ENCODE peak calls at places on chromosomes 1 and 21, in four cellular contexts. One of them, this sample, is unnamed.

GRCh38 chr1:3672231-3672970 is 20.1 kb downstream of the TP73 start:
- DNase-seq in epithelial cell of esophagus: no peak
- DNase-seq in IMR-90: no peak
- DNase-seq in upper lobe of right lung: peak
- DNase-seq in this sample: no peak

GRCh38 chr1:117537291-117537920 is 68.4 kb upstream of the TENT5C start:
- DNase-seq in epithelial cell of esophagus: peak
- DNase-seq in IMR-90: no peak
- DNase-seq in upper lobe of right lung: peak
- DNase-seq in this sample: no peak

GRCh38 chr1:47703981-47704596 is 266.2 kb downstream of the FOXD2 start:
- DNase-seq in epithelial cell of esophagus: peak
- DNase-seq in IMR-90: peak
- DNase-seq in upper lobe of right lung: no peak
- DNase-seq in this sample: peak

GRCh38 chr1:84936116-84936810 is 43.3 kb upstream of the LPAR3 start:
- DNase-seq in epithelial cell of esophagus: peak
- DNase-seq in IMR-90: peak
- DNase-seq in upper lobe of right lung: no peak
- DNase-seq in this sample: peak

GRCh38 chr1:245154429-245155185 is at the start of gene KIF26B:
- DNase-seq in epithelial cell of esophagus: peak
- DNase-seq in IMR-90: peak
- DNase-seq in upper lobe of right lung: peak
- DNase-seq in this sample: peak

GRCh38 chr1:112687785-112688496 is 13.5 kb downstream of the MOV10 start:
- DNase-seq in epithelial cell of esophagus: no peak
- DNase-seq in IMR-90: no peak
- DNase-seq in upper lobe of right lung: no peak
- DNase-seq in this sample: no peak

GRCh38 chr21:37176716-37177115 is 90.4 kb downstream of the VPS26C start:
- DNase-seq in epithelial cell of esophagus: peak
- DNase-seq in IMR-90: no peak
- DNase-seq in upper lobe of right lung: no peak
- DNase-seq in this sample: no peak

GRCh38 chr1:63537940-63538339 is 14.6 kb downstream of the EFCAB7 start:
- DNase-seq in epithelial cell of esophagus: peak
- DNase-seq in IMR-90: peak
- DNase-seq in upper lobe of right lung: no peak
- DNase-seq in this sample: peak

GRCh38 chr1:206578959-206579358 is 33.3 kb downstream of the EIF2D start:
- DNase-seq in epithelial cell of esophagus: no peak
- DNase-seq in IMR-90: no peak
- DNase-seq in upper lobe of right lung: no peak
- DNase-seq in this sample: no peak

GRCh38 chr1:230303069-230303468 is 123.1 kb downstream of the PGBD5 start:
- DNase-seq in epithelial cell of esophagus: no peak
- DNase-seq in IMR-90: no peak
- DNase-seq in upper lobe of right lung: no peak
- DNase-seq in this sample: no peak

GRCh38 chr1:212721388-212722247 is 22.0 kb upstream of the BATF3 start:
- DNase-seq in epithelial cell of esophagus: peak
- DNase-seq in IMR-90: peak
- DNase-seq in upper lobe of right lung: no peak
- DNase-seq in this sample: peak

GRCh38 chr21:42426424-42426823 is 22.7 kb downstream of the UBASH3A start:
- DNase-seq in epithelial cell of esophagus: no peak
- DNase-seq in IMR-90: no peak
- DNase-seq in upper lobe of right lung: no peak
- DNase-seq in this sample: no peak

GRCh38 chr1:89143484-89143883 is 17.6 kb upstream of the GBP2 start:
- DNase-seq in epithelial cell of esophagus: no peak
- DNase-seq in IMR-90: no peak
- DNase-seq in upper lobe of right lung: no peak
- DNase-seq in this sample: no peak

GRCh38 chr1:58971629-58972140 is 187.8 kb upstream of the JUN start:
- DNase-seq in epithelial cell of esophagus: peak
- DNase-seq in IMR-90: peak
- DNase-seq in upper lobe of right lung: no peak
- DNase-seq in this sample: peak

GRCh38 chr1:24793762-24794161 is 48.5 kb downstream of the CLIC4 start:
- DNase-seq in epithelial cell of esophagus: no peak
- DNase-seq in IMR-90: peak
- DNase-seq in upper lobe of right lung: no peak
- DNase-seq in this sample: peak

GRCh38 chr1:9315411-9316079 is 22.9 kb downstream of the SPSB1 start:
- DNase-seq in epithelial cell of esophagus: peak
- DNase-seq in IMR-90: peak
- DNase-seq in upper lobe of right lung: no peak
- DNase-seq in this sample: peak

GRCh38 chr1:3898475-3898735 is 1.7 kb downstream of the C1orf174 start:
- DNase-seq in epithelial cell of esophagus: no peak
- DNase-seq in IMR-90: no peak
- DNase-seq in upper lobe of right lung: no peak
- DNase-seq in this sample: no peak

GRCh38 chr21:45510466-45510955 is 31.7 kb downstream of the SLC19A1 start:
- DNase-seq in epithelial cell of esophagus: no peak
- DNase-seq in IMR-90: no peak
- DNase-seq in upper lobe of right lung: peak
- DNase-seq in this sample: no peak

GRCh38 chr1:244219802-244220201 is 168.7 kb downstream of the ZBTB18 start:
- DNase-seq in epithelial cell of esophagus: no peak
- DNase-seq in IMR-90: no peak
- DNase-seq in upper lobe of right lung: no peak
- DNase-seq in this sample: no peak

GRCh38 chr1:93576346-93576745 is 105.3 kb downstream of the BCAR3 start:
- DNase-seq in epithelial cell of esophagus: no peak
- DNase-seq in IMR-90: no peak
- DNase-seq in upper lobe of right lung: no peak
- DNase-seq in this sample: no peak

GRCh38 chr21:27505516-27505915 is 538.6 kb upstream of the ADAMTS5 start:
- DNase-seq in epithelial cell of esophagus: no peak
- DNase-seq in IMR-90: peak
- DNase-seq in upper lobe of right lung: no peak
- DNase-seq in this sample: peak

GRCh38 chr1:205965039-205965630 is 21.9 kb upstream of the SLC26A9 start:
- DNase-seq in epithelial cell of esophagus: no peak
- DNase-seq in IMR-90: no peak
- DNase-seq in upper lobe of right lung: peak
- DNase-seq in this sample: no peak

GRCh38 chr21:33401617-33401967 is 1.6 kb upstream of the IFNGR2 start:
- DNase-seq in epithelial cell of esophagus: no peak
- DNase-seq in IMR-90: no peak
- DNase-seq in upper lobe of right lung: no peak
- DNase-seq in this sample: no peak

GRCh38 chr1:207284209-207284892 is 37.1 kb upstream of the CD55 start:
- DNase-seq in epithelial cell of esophagus: no peak
- DNase-seq in IMR-90: peak
- DNase-seq in upper lobe of right lung: no peak
- DNase-seq in this sample: peak

GRCh38 chr1:23384312-23385058 is 14.8 kb upstream of the ZNF436 start:
- DNase-seq in epithelial cell of esophagus: peak
- DNase-seq in IMR-90: peak
- DNase-seq in upper lobe of right lung: no peak
- DNase-seq in this sample: peak

GRCh38 chr1:203722925-203723324 is 42.1 kb upstream of the LAX1 start:
- DNase-seq in epithelial cell of esophagus: no peak
- DNase-seq in IMR-90: no peak
- DNase-seq in upper lobe of right lung: no peak
- DNase-seq in this sample: no peak

GRCh38 chr1:17768651-17769241 is 13.6 kb downstream of the ACTL8 start:
- DNase-seq in epithelial cell of esophagus: no peak
- DNase-seq in IMR-90: peak
- DNase-seq in upper lobe of right lung: no peak
- DNase-seq in this sample: peak

GRCh38 chr1:12438349-12438924 is 179.6 kb downstream of the DHRS3 start:
- DNase-seq in epithelial cell of esophagus: peak
- DNase-seq in IMR-90: no peak
- DNase-seq in upper lobe of right lung: no peak
- DNase-seq in this sample: no peak

GRCh38 chr1:165224504-165224903 is 132.0 kb downstream of the LMX1A start:
- DNase-seq in epithelial cell of esophagus: no peak
- DNase-seq in IMR-90: no peak
- DNase-seq in upper lobe of right lung: no peak
- DNase-seq in this sample: no peak

GRCh38 chr1:201678264-201679101 is 139.6 kb downstream of the NAV1 start:
- DNase-seq in epithelial cell of esophagus: no peak
- DNase-seq in IMR-90: peak
- DNase-seq in upper lobe of right lung: no peak
- DNase-seq in this sample: peak

GRCh38 chr1:205812271-205812877 is 624 bp downstream of the SLC41A1 start:
- DNase-seq in epithelial cell of esophagus: no peak
- DNase-seq in IMR-90: peak
- DNase-seq in upper lobe of right lung: no peak
- DNase-seq in this sample: peak

GRCh38 chr21:45220106-45220505 is 67.6 kb downstream of the POFUT2 start:
- DNase-seq in epithelial cell of esophagus: peak
- DNase-seq in IMR-90: peak
- DNase-seq in upper lobe of right lung: peak
- DNase-seq in this sample: peak

GRCh38 chr1:99700020-99700419 is 54.1 kb downstream of the PALMD start:
- DNase-seq in epithelial cell of esophagus: no peak
- DNase-seq in IMR-90: no peak
- DNase-seq in upper lobe of right lung: no peak
- DNase-seq in this sample: no peak

GRCh38 chr1:193256019-193256418 is 69.6 kb upstream of the B3GALT2 start:
- DNase-seq in epithelial cell of esophagus: no peak
- DNase-seq in IMR-90: no peak
- DNase-seq in upper lobe of right lung: no peak
- DNase-seq in this sample: no peak

GRCh38 chr21:37566790-37567725 is 200.5 kb downstream of the DYRK1A start:
- DNase-seq in epithelial cell of esophagus: no peak
- DNase-seq in IMR-90: no peak
- DNase-seq in upper lobe of right lung: no peak
- DNase-seq in this sample: no peak

GRCh38 chr1:228544021-228544850 is 57.1 kb downstream of the RNF187 start:
- DNase-seq in epithelial cell of esophagus: peak
- DNase-seq in IMR-90: no peak
- DNase-seq in upper lobe of right lung: peak
- DNase-seq in this sample: no peak

GRCh38 chr1:47852006-47852686 is 145.0 kb downstream of the TRABD2B start:
- DNase-seq in epithelial cell of esophagus: no peak
- DNase-seq in IMR-90: no peak
- DNase-seq in upper lobe of right lung: no peak
- DNase-seq in this sample: no peak

GRCh38 chr1:228990906-228991569 is 255.8 kb downstream of the RHOU start:
- DNase-seq in epithelial cell of esophagus: no peak
- DNase-seq in IMR-90: no peak
- DNase-seq in upper lobe of right lung: no peak
- DNase-seq in this sample: no peak

GRCh38 chr1:226863446-226863845 is 7.0 kb upstream of the PSEN2 start:
- DNase-seq in epithelial cell of esophagus: peak
- DNase-seq in IMR-90: peak
- DNase-seq in upper lobe of right lung: no peak
- DNase-seq in this sample: peak

DNA sequence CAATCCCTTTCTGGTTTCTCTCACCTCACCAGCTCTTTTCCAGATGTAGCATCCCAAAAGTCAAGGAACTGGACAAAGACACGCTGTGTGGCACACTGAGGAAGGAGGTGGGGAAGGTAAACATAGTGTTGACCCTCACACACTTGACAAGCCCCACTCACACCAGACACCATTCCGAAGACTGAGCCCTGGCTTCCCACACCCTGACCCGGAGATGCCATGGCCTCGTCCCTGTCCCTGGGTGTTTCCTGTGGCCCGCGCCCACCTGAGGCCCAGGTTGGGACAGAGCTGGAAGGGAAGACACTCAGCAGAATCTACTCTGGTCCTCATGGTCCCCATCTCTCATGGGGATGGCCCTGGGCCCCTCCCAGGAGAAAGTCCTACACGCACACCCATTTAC is 16.4 kb downstream of the VWA5B1 start:
- DNase-seq in epithelial cell of esophagus: no peak
- DNase-seq in IMR-90: no peak
- DNase-seq in upper lobe of right lung: no peak
- DNase-seq in this sample: no peak
- TF ChIP-seq CTCF in epithelial cell of esophagus: no peak
- TF ChIP-seq CTCF in IMR-90: no peak
- TF ChIP-seq CTCF in upper lobe of right lung: no peak
- TF ChIP-seq CTCF in this sample: no peak

GRCh38 chr1:152109998-152110294 is 5.3 kb downstream of the TCHH start:
- DNase-seq in epithelial cell of esophagus: no peak
- DNase-seq in IMR-90: no peak
- DNase-seq in upper lobe of right lung: no peak
- DNase-seq in this sample: no peak

GRCh38 chr1:152107984-152108898 is 7.0 kb downstream of the TCHH start:
- DNase-seq in epithelial cell of esophagus: peak
- DNase-seq in IMR-90: peak
- DNase-seq in upper lobe of right lung: peak
- DNase-seq in this sample: peak

GRCh38 chr1:152110365-152110859 is 4.8 kb downstream of the TCHH start:
- DNase-seq in epithelial cell of esophagus: peak
- DNase-seq in IMR-90: peak
- DNase-seq in upper lobe of right lung: peak
- DNase-seq in this sample: peak

GRCh38 chr1:152108899-152109222 is 6.4 kb downstream of the TCHH start:
- DNase-seq in epithelial cell of esophagus: peak
- DNase-seq in IMR-90: no peak
- DNase-seq in upper lobe of right lung: no peak
- DNase-seq in this sample: no peak

GRCh38 chr1:152109231-152109997 is 5.8 kb downstream of the TCHH start:
- DNase-seq in epithelial cell of esophagus: peak
- DNase-seq in IMR-90: peak
- DNase-seq in upper lobe of right lung: no peak
- DNase-seq in this sample: peak
- H3K4me3 ChIP-seq in epithelial cell of esophagus: peak
- H3K4me3 ChIP-seq in IMR-90: peak
- H3K4me3 ChIP-seq in upper lobe of right lung: peak
- H3K4me3 ChIP-seq in this sample: peak

GRCh38 chr1:162854245-162854860 is 6.6 kb downstream of the CCDC190 start:
- DNase-seq in epithelial cell of esophagus: peak
- DNase-seq in IMR-90: peak
- DNase-seq in upper lobe of right lung: no peak
- DNase-seq in this sample: peak
- TF ChIP-seq CTCF in epithelial cell of esophagus: peak
- TF ChIP-seq CTCF in IMR-90: peak
- TF ChIP-seq CTCF in upper lobe of right lung: peak
- TF ChIP-seq CTCF in this sample: peak

DNA sequence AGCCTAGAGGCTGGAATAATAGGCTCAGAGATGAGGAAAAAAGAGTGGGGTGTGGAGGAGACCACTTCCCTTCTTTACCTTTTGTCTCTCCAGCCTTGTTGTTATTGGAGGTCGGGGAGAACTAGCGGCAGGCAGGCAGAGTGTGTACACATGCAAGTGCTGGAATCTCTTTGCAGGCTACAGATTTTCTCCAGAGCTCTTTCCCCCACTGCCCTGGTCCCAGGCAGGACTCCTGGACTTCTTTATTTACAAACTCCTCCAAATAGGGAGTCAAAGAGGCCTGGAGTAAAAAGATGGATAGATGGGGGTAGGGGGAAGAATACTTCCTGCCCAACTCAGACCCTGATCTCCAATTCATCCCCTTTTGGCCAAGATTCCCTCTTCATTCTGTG is 697 bp downstream of the CA14 start:
- DNase-seq in epithelial cell of esophagus: no peak
- DNase-seq in IMR-90: no peak
- DNase-seq in upper lobe of right lung: no peak
- DNase-seq in this sample: no peak
- H3K4me3 ChIP-seq in epithelial cell of esophagus: no peak
- H3K4me3 ChIP-seq in IMR-90: no peak
- H3K4me3 ChIP-seq in upper lobe of right lung: no peak
- H3K4me3 ChIP-seq in this sample: no peak

This sample was measured in fibroblast of the aortic adventitia.